ENCODE peak calls at places on chromosomes 3 and 15, in five cellular contexts. E is right atrium auricular region, W is ovary, D is amniotic stem cell, K is SW 1271. O is an unnamed sample.

GRCh38 chr15:79896634-79897379 is at the start of gene MTHFS:
- DNase-seq in E (peak), K (peak), W (peak), D (peak), O (peak)

GRCh38 chr3:174156200-174156599 is 702.9 kb upstream of the NAALADL2 start:
- DNase-seq in D (no peak), K (no peak), W (no peak), E (no peak), O (no peak)

GRCh38 chr15:60875681-60876080 is 353.4 kb downstream of the RORA start:
- DNase-seq in K (no peak), E (no peak), D (no peak), W (no peak), O (no peak)

GRCh38 chr3:182212479-182213076 is 500.9 kb downstream of the SOX2 start:
- DNase-seq in K (peak), D (no peak), E (no peak), W (no peak), O (no peak)

GRCh38 chr3:172288625-172289024 is 159.6 kb downstream of the GHSR start:
- DNase-seq in W (no peak), K (no peak), E (no peak), D (no peak), O (no peak)

GRCh38 chr15:79724312-79724711 is 172.5 kb downstream of the MTHFS start:
- DNase-seq in W (no peak), E (no peak), K (no peak), D (peak), O (no peak)

GRCh38 chr3:180306691-180307090 is 270.0 kb upstream of the PEX5L start:
- DNase-seq in E (no peak), W (no peak), K (no peak), D (no peak), O (no peak)

GRCh38 chr3:52364322-52364721 is 48.2 kb downstream of the DNAH1 start:
- DNase-seq in E (no peak), D (no peak), K (no peak), W (no peak), O (no peak)

GRCh38 chr3:72031581-72031980 is 246.6 kb upstream of the PROK2 start:
- DNase-seq in K (no peak), E (no peak), D (peak), W (no peak), O (peak)

GRCh38 chr15:65414841-65415621 is 7.7 kb downstream of the IGDCC4 start:
- DNase-seq in K (no peak), D (no peak), W (peak), E (no peak), O (no peak)

GRCh38 chr15:42157381-42157780 is 945 bp upstream of the PLA2G4F start:
- DNase-seq in K (no peak), D (no peak), E (no peak), W (no peak), O (no peak)